ENCODE peak calls at places on chromosomes 7 and 10, in eight cellular contexts. One of them, this sample, is unnamed.

GRCh38 chr10:99834410-99834809 is 52.0 kb downstream of the ABCC2 start:
- DNase-seq in hepatocyte: no peak
- DNase-seq in COR-L47: no peak
- DNase-seq in endothelial cell: no peak
- DNase-seq in left colon: no peak
- DNase-seq in psoas muscle: no peak
- DNase-seq in Daoy: peak
- DNase-seq in HTR-8/SVneo: peak
- DNase-seq in this sample: peak

GRCh38 chr7:36726806-36727503 is 2.7 kb upstream of the AOAH start:
- DNase-seq in endothelial cell: no peak
- DNase-seq in hepatocyte: no peak
- DNase-seq in COR-L47: no peak
- DNase-seq in HTR-8/SVneo: no peak
- DNase-seq in Daoy: no peak
- DNase-seq in left colon: no peak
- DNase-seq in psoas muscle: no peak
- DNase-seq in this sample: no peak

GRCh38 chr10:68526634-68527132 is 640 bp downstream of the SLC25A16 start:
- DNase-seq in Daoy: no peak
- DNase-seq in hepatocyte: no peak
- DNase-seq in COR-L47: no peak
- DNase-seq in HTR-8/SVneo: no peak
- DNase-seq in left colon: no peak
- DNase-seq in endothelial cell: no peak
- DNase-seq in psoas muscle: no peak
- DNase-seq in this sample: no peak

GRCh38 chr10:125001313-125002043 is 59.6 kb downstream of the ZRANB1 start:
- DNase-seq in endothelial cell: no peak
- DNase-seq in left colon: no peak
- DNase-seq in COR-L47: no peak
- DNase-seq in hepatocyte: no peak
- DNase-seq in psoas muscle: peak
- DNase-seq in HTR-8/SVneo: no peak
- DNase-seq in Daoy: no peak
- DNase-seq in this sample: no peak

GRCh38 chr7:116683786-116684185 is 11.8 kb downstream of the MET start:
- DNase-seq in psoas muscle: no peak
- DNase-seq in left colon: no peak
- DNase-seq in endothelial cell: no peak
- DNase-seq in COR-L47: no peak
- DNase-seq in HTR-8/SVneo: no peak
- DNase-seq in hepatocyte: no peak
- DNase-seq in Daoy: no peak
- DNase-seq in this sample: no peak

GRCh38 chr10:21281765-21282484 is 243.6 kb downstream of the SKIDA1 start:
- DNase-seq in COR-L47: no peak
- DNase-seq in Daoy: no peak
- DNase-seq in endothelial cell: no peak
- DNase-seq in left colon: no peak
- DNase-seq in hepatocyte: no peak
- DNase-seq in psoas muscle: no peak
- DNase-seq in HTR-8/SVneo: no peak
- DNase-seq in this sample: no peak

GRCh38 chr10:48656241-48656921 is 28.3 kb upstream of the WDFY4 start:
- DNase-seq in endothelial cell: peak
- DNase-seq in psoas muscle: peak
- DNase-seq in hepatocyte: peak
- DNase-seq in HTR-8/SVneo: peak
- DNase-seq in Daoy: peak
- DNase-seq in left colon: peak
- DNase-seq in COR-L47: peak
- DNase-seq in this sample: peak

GRCh38 chr7:79868010-79868409 is 266.6 kb upstream of the GNAI1 start:
- DNase-seq in endothelial cell: no peak
- DNase-seq in HTR-8/SVneo: no peak
- DNase-seq in left colon: no peak
- DNase-seq in hepatocyte: no peak
- DNase-seq in COR-L47: no peak
- DNase-seq in Daoy: no peak
- DNase-seq in psoas muscle: no peak
- DNase-seq in this sample: no peak

GRCh38 chr7:99994819-99995218 is 19.0 kb upstream of the AZGP1 start:
- DNase-seq in COR-L47: no peak
- DNase-seq in HTR-8/SVneo: no peak
- DNase-seq in endothelial cell: no peak
- DNase-seq in left colon: no peak
- DNase-seq in hepatocyte: no peak
- DNase-seq in Daoy: no peak
- DNase-seq in psoas muscle: no peak
- DNase-seq in this sample: no peak

GRCh38 chr7:11082552-11083213 is 109.0 kb downstream of the PHF14 start:
- DNase-seq in COR-L47: no peak
- DNase-seq in hepatocyte: peak
- DNase-seq in psoas muscle: no peak
- DNase-seq in HTR-8/SVneo: no peak
- DNase-seq in endothelial cell: no peak
- DNase-seq in left colon: no peak
- DNase-seq in Daoy: no peak
- DNase-seq in this sample: no peak

GRCh38 chr7:154905615-154906014 is 97.3 kb downstream of the PAXIP1 start:
- DNase-seq in COR-L47: no peak
- DNase-seq in Daoy: no peak
- DNase-seq in psoas muscle: no peak
- DNase-seq in hepatocyte: no peak
- DNase-seq in left colon: no peak
- DNase-seq in endothelial cell: no peak
- DNase-seq in HTR-8/SVneo: no peak
- DNase-seq in this sample: no peak

GRCh38 chr7:26305048-26305868 is 13.6 kb downstream of the SNX10 start:
- DNase-seq in left colon: no peak
- DNase-seq in HTR-8/SVneo: no peak
- DNase-seq in COR-L47: no peak
- DNase-seq in endothelial cell: no peak
- DNase-seq in Daoy: no peak
- DNase-seq in psoas muscle: no peak
- DNase-seq in hepatocyte: peak
- DNase-seq in this sample: no peak

GRCh38 chr10:84163992-84164391 is 9.6 kb upstream of the GPR15LG start:
- DNase-seq in hepatocyte: no peak
- DNase-seq in HTR-8/SVneo: no peak
- DNase-seq in Daoy: no peak
- DNase-seq in endothelial cell: no peak
- DNase-seq in psoas muscle: no peak
- DNase-seq in COR-L47: no peak
- DNase-seq in left colon: no peak
- DNase-seq in this sample: no peak

GRCh38 chr10:34249634-34250033 is 565.5 kb downstream of the PARD3 start:
- DNase-seq in COR-L47: peak
- DNase-seq in hepatocyte: no peak
- DNase-seq in Daoy: peak
- DNase-seq in psoas muscle: no peak
- DNase-seq in left colon: no peak
- DNase-seq in HTR-8/SVneo: peak
- DNase-seq in endothelial cell: no peak
- DNase-seq in this sample: no peak

GRCh38 chr10:89022734-89023133 is 32.1 kb downstream of the FAS start:
- DNase-seq in hepatocyte: no peak
- DNase-seq in left colon: no peak
- DNase-seq in HTR-8/SVneo: no peak
- DNase-seq in Daoy: no peak
- DNase-seq in COR-L47: no peak
- DNase-seq in endothelial cell: no peak
- DNase-seq in psoas muscle: no peak
- DNase-seq in this sample: no peak

GRCh38 chr10:78948616-78949015 is 120.2 kb upstream of the ZMIZ1 start:
- DNase-seq in COR-L47: no peak
- DNase-seq in left colon: no peak
- DNase-seq in endothelial cell: no peak
- DNase-seq in hepatocyte: no peak
- DNase-seq in Daoy: no peak
- DNase-seq in HTR-8/SVneo: no peak
- DNase-seq in psoas muscle: no peak
- DNase-seq in this sample: no peak

GRCh38 chr7:140676303-140676702 is 3.6 kb downstream of the ADCK2 start:
- DNase-seq in psoas muscle: no peak
- DNase-seq in COR-L47: no peak
- DNase-seq in Daoy: no peak
- DNase-seq in HTR-8/SVneo: no peak
- DNase-seq in hepatocyte: no peak
- DNase-seq in left colon: peak
- DNase-seq in endothelial cell: no peak
- DNase-seq in this sample: no peak

GRCh38 chr10:51879238-51879637 is 179.8 kb upstream of the CSTF2T start:
- DNase-seq in hepatocyte: peak
- DNase-seq in Daoy: peak
- DNase-seq in endothelial cell: no peak
- DNase-seq in left colon: no peak
- DNase-seq in HTR-8/SVneo: no peak
- DNase-seq in psoas muscle: no peak
- DNase-seq in COR-L47: no peak
- DNase-seq in this sample: peak

GRCh38 chr7:54831046-54831643 is 72.1 kb upstream of the SEC61G start:
- DNase-seq in COR-L47: no peak
- DNase-seq in left colon: no peak
- DNase-seq in HTR-8/SVneo: no peak
- DNase-seq in psoas muscle: no peak
- DNase-seq in Daoy: peak
- DNase-seq in hepatocyte: no peak
- DNase-seq in endothelial cell: no peak
- DNase-seq in this sample: no peak

GRCh38 chr7:13042605-13043236 is 355.3 kb downstream of the ARL4A start:
- DNase-seq in Daoy: peak
- DNase-seq in hepatocyte: peak
- DNase-seq in HTR-8/SVneo: no peak
- DNase-seq in COR-L47: no peak
- DNase-seq in psoas muscle: no peak
- DNase-seq in left colon: no peak
- DNase-seq in endothelial cell: no peak
- DNase-seq in this sample: no peak

GRCh38 chr10:121988361-121989324 is at the start of gene TACC2:
- DNase-seq in left colon: no peak
- DNase-seq in endothelial cell: no peak
- DNase-seq in COR-L47: no peak
- DNase-seq in Daoy: no peak
- DNase-seq in psoas muscle: peak
- DNase-seq in hepatocyte: no peak
- DNase-seq in HTR-8/SVneo: no peak
- DNase-seq in this sample: no peak

GRCh38 chr10:84540617-84541288 is 212.4 kb downstream of the CCSER2 start:
- DNase-seq in left colon: peak
- DNase-seq in hepatocyte: peak
- DNase-seq in HTR-8/SVneo: peak
- DNase-seq in endothelial cell: peak
- DNase-seq in COR-L47: peak
- DNase-seq in Daoy: peak
- DNase-seq in psoas muscle: peak
- DNase-seq in this sample: peak

GRCh38 chr7:767580-767940 is 40.5 kb upstream of the PRKAR1B start:
- DNase-seq in left colon: no peak
- DNase-seq in Daoy: no peak
- DNase-seq in HTR-8/SVneo: no peak
- DNase-seq in COR-L47: peak
- DNase-seq in endothelial cell: no peak
- DNase-seq in psoas muscle: no peak
- DNase-seq in hepatocyte: no peak
- DNase-seq in this sample: peak

GRCh38 chr7:125857606-125858005 is 928.0 kb upstream of the POT1 start:
- DNase-seq in Daoy: no peak
- DNase-seq in COR-L47: no peak
- DNase-seq in hepatocyte: no peak
- DNase-seq in HTR-8/SVneo: no peak
- DNase-seq in left colon: no peak
- DNase-seq in endothelial cell: no peak
- DNase-seq in psoas muscle: no peak
- DNase-seq in this sample: no peak

GRCh38 chr10:95304976-95305375 is 14.2 kb upstream of the PDLIM1 start:
- DNase-seq in left colon: no peak
- DNase-seq in psoas muscle: no peak
- DNase-seq in endothelial cell: no peak
- DNase-seq in Daoy: no peak
- DNase-seq in hepatocyte: no peak
- DNase-seq in HTR-8/SVneo: no peak
- DNase-seq in COR-L47: no peak
- DNase-seq in this sample: no peak

GRCh38 chr7:155863721-155864151 is 51.5 kb upstream of the SHH start:
- DNase-seq in COR-L47: no peak
- DNase-seq in left colon: no peak
- DNase-seq in HTR-8/SVneo: no peak
- DNase-seq in endothelial cell: no peak
- DNase-seq in hepatocyte: no peak
- DNase-seq in Daoy: no peak
- DNase-seq in psoas muscle: no peak
- DNase-seq in this sample: no peak

GRCh38 chr10:91420868-91421267 is 10.7 kb downstream of the HECTD2 start:
- DNase-seq in HTR-8/SVneo: peak
- DNase-seq in Daoy: peak
- DNase-seq in COR-L47: no peak
- DNase-seq in left colon: no peak
- DNase-seq in endothelial cell: no peak
- DNase-seq in hepatocyte: no peak
- DNase-seq in psoas muscle: no peak
- DNase-seq in this sample: no peak

GRCh38 chr10:94287331-94287730 is 75.4 kb downstream of the NOC3L start:
- DNase-seq in hepatocyte: no peak
- DNase-seq in COR-L47: no peak
- DNase-seq in HTR-8/SVneo: no peak
- DNase-seq in Daoy: no peak
- DNase-seq in psoas muscle: no peak
- DNase-seq in left colon: no peak
- DNase-seq in endothelial cell: no peak
- DNase-seq in this sample: no peak

GRCh38 chr10:24215603-24216002 is 6.7 kb downstream of the KIAA1217 start:
- DNase-seq in Daoy: no peak
- DNase-seq in left colon: no peak
- DNase-seq in endothelial cell: no peak
- DNase-seq in psoas muscle: no peak
- DNase-seq in HTR-8/SVneo: no peak
- DNase-seq in COR-L47: no peak
- DNase-seq in hepatocyte: no peak
- DNase-seq in this sample: no peak

GRCh38 chr7:26439502-26440252 is 148.0 kb downstream of the SNX10 start:
- DNase-seq in left colon: no peak
- DNase-seq in hepatocyte: no peak
- DNase-seq in COR-L47: no peak
- DNase-seq in Daoy: no peak
- DNase-seq in HTR-8/SVneo: no peak
- DNase-seq in endothelial cell: no peak
- DNase-seq in psoas muscle: no peak
- DNase-seq in this sample: no peak

GRCh38 chr10:132891313-132891712 is 51.1 kb downstream of the CFAP46 start:
- DNase-seq in COR-L47: no peak
- DNase-seq in Daoy: no peak
- DNase-seq in hepatocyte: no peak
- DNase-seq in left colon: no peak
- DNase-seq in endothelial cell: no peak
- DNase-seq in psoas muscle: no peak
- DNase-seq in HTR-8/SVneo: no peak
- DNase-seq in this sample: no peak

GRCh38 chr10:13803566-13804554 is 217.1 kb downstream of the PRPF18 start:
- DNase-seq in psoas muscle: no peak
- DNase-seq in left colon: no peak
- DNase-seq in endothelial cell: no peak
- DNase-seq in hepatocyte: no peak
- DNase-seq in COR-L47: peak
- DNase-seq in Daoy: no peak
- DNase-seq in HTR-8/SVneo: no peak
- DNase-seq in this sample: no peak

This sample was measured in T1000.